ENCODE peak calls at places on chromosomes 7 and 10, in six cellular contexts. P, Z, I, E, U and G are unnamed samples.

GRCh38 chr10:33643042-33643441 is 308.6 kb upstream of the NRP1 start:
- DNase-seq in U (no peak), E (no peak), Z (no peak), P (no peak), I (no peak), G (no peak)

GRCh38 chr7:118152632-118153031 is 31.3 kb upstream of the LSM8 start:
- DNase-seq in Z (no peak), P (no peak), E (no peak), I (no peak), U (no peak), G (no peak)

GRCh38 chr7:87411186-87411585 is 64.3 kb downstream of the ABCB4 start:
- DNase-seq in U (no peak), I (no peak), E (no peak), P (no peak), Z (no peak), G (no peak)

GRCh38 chr7:136369225-136369624 is 392.1 kb upstream of the MTPN start:
- DNase-seq in E (no peak), U (no peak), P (no peak), Z (no peak), I (no peak), G (no peak)

GRCh38 chr7:112821345-112821744 is 31.2 kb upstream of the TMEM168 start:
- DNase-seq in P (no peak), Z (no peak), I (no peak), E (no peak), U (no peak), G (no peak)

GRCh38 chr7:122738937-122739336 is 36.2 kb upstream of the RNF148 start:
- DNase-seq in P (no peak), Z (no peak), I (no peak), E (no peak), U (no peak), G (no peak)

GRCh38 chr10:35218339-35218955 is 91.8 kb downstream of the CREM start:
- DNase-seq in I (peak), P (peak), U (peak), Z (peak), E (peak), G (peak)

GRCh38 chr10:128210215-128211063 is 84.2 kb upstream of the MKI67 start:
- DNase-seq in Z (peak), U (peak), I (no peak), P (peak), E (no peak), G (no peak)

GRCh38 chr7:4211261-4211660 is 470.8 kb upstream of the FOXK1 start:
- DNase-seq in E (no peak), P (no peak), U (no peak), I (no peak), Z (no peak), G (no peak)

GRCh38 chr7:28124413-28124812 is 56.2 kb downstream of the JAZF1 start:
- DNase-seq in U (no peak), Z (no peak), P (no peak), I (no peak), E (no peak), G (no peak)

GRCh38 chr7:129831424-129832058 is 121.2 kb downstream of the UBE2H start:
- DNase-seq in Z (no peak), I (no peak), U (no peak), E (no peak), P (no peak), G (no peak)

GRCh38 chr7:85068796-85069195 is 118.1 kb downstream of the SEMA3D start:
- DNase-seq in P (no peak), I (no peak), E (no peak), U (no peak), Z (no peak), G (no peak)

GRCh38 chr7:99193527-99194214 is 14.2 kb downstream of the KPNA7 start:
- DNase-seq in Z (no peak), U (no peak), E (no peak), I (no peak), P (no peak), G (no peak)

GRCh38 chr7:150388709-150389531 is 9.8 kb downstream of the ZNF775 start:
- DNase-seq in E (peak), Z (no peak), U (no peak), P (no peak), I (peak), G (no peak)